ENCODE peak calls at places on chromosomes 13 and 19, in seven cellular contexts. X, I, T, Q, N, D and O are unnamed samples.

GRCh38 chr19:1241417-1242095 is at the start of gene ATP5F1D:
- DNase-seq in Q (peak; percentile 94), N (peak; percentile 92), I (peak; percentile 96), X (peak; percentile 98), T (peak; percentile 94), D (peak; percentile 97), O (no peak)

GRCh38 chr13:48976677-48977625 is 1.2 kb downstream of the FNDC3A start:
- DNase-seq in T (peak; percentile 32), N (peak; percentile 3), X (no peak), I (no peak), D (no peak), Q (no peak), O (no peak)

GRCh38 chr13:35953537-35954206 is 177.5 kb downstream of the DCLK1 start:
- DNase-seq in X (peak; percentile 64), Q (peak; percentile 90), T (peak; percentile 95), D (peak; percentile 89), N (peak; percentile 76), I (peak; percentile 73), O (no peak)

GRCh38 chr13:80196756-80197155 is 144.2 kb downstream of the SPRY2 start:
- DNase-seq in X (no peak), T (no peak), Q (no peak), I (no peak), D (no peak), N (peak; percentile 51), O (no peak)

GRCh38 chr13:59996461-59996860 is 167.3 kb downstream of the DIAPH3 start:
- DNase-seq in N (no peak), X (no peak), T (no peak), I (no peak), D (no peak), Q (no peak), O (no peak)

GRCh38 chr19:2061936-2062729 is 11.1 kb upstream of the MKNK2 start:
- DNase-seq in N (no peak), I (no peak), D (no peak), X (peak; percentile 75), Q (no peak), T (peak; percentile 33), O (no peak)

GRCh38 chr13:110497003-110497402 is 64.5 kb downstream of the RAB20 start:
- DNase-seq in X (no peak), Q (no peak), D (no peak), T (no peak), N (no peak), I (no peak), O (no peak)

GRCh38 chr13:110820311-110820710 is 94.6 kb downstream of the ANKRD10 start:
- DNase-seq in T (no peak), Q (no peak), X (no peak), I (no peak), N (no peak), D (no peak), O (no peak)

GRCh38 chr13:21661097-21661496 is 9.8 kb upstream of the FGF9 start:
- DNase-seq in X (no peak), Q (no peak), N (no peak), I (no peak), D (no peak), T (no peak), O (no peak)

GRCh38 chr19:1136201-1136600 is 32.4 kb downstream of the GPX4 start:
- DNase-seq in X (no peak), I (no peak), Q (no peak), N (no peak), T (no peak), D (no peak), O (no peak)

GRCh38 chr19:10344780-10345179 is 5.4 kb upstream of the ICAM3 start:
- DNase-seq in X (no peak), I (no peak), D (peak; percentile 72), N (no peak), T (no peak), Q (no peak), O (no peak)

GRCh38 chr19:3434630-3435553 is 45.4 kb downstream of the SMIM24 start:
- DNase-seq in T (peak; percentile 94), I (peak; percentile 96), N (peak; percentile 90), Q (peak; percentile 97), X (peak; percentile 98), D (peak; percentile 98), O (peak; percentile 41)

GRCh38 chr19:14474827-14475226 is 327 bp downstream of the PTGER1 start:
- DNase-seq in I (no peak), D (no peak), N (no peak), T (no peak), X (no peak), Q (no peak), O (no peak)

GRCh38 chr13:112912726-112913440 is 56.1 kb upstream of the MCF2L start:
- DNase-seq in I (no peak), D (no peak), T (no peak), X (no peak), N (no peak), Q (no peak), O (no peak)

GRCh38 chr19:39112338-39112890 is 13.2 kb upstream of the PAK4 start:
- DNase-seq in I (no peak), X (no peak), N (peak; percentile 87), D (no peak), Q (no peak), T (no peak), O (peak; percentile 56)

GRCh38 chr13:94716016-94716415 is 3.7 kb upstream of the SOX21 start:
- DNase-seq in D (no peak), I (no peak), N (peak; percentile 56), X (no peak), Q (no peak), T (no peak), O (no peak)

GRCh38 chr19:49442354-49442753 is 1.0 kb upstream of the SLC17A7 start:
- DNase-seq in I (peak; percentile 45), X (no peak), T (no peak), N (peak; percentile 20), D (peak; percentile 79), Q (peak; percentile 44), O (no peak)

GRCh38 chr19:11548315-11548700 is 9.7 kb downstream of the CNN1 start:
- DNase-seq in D (no peak), I (no peak), X (no peak), T (no peak), Q (no peak), N (no peak), O (no peak)

GRCh38 chr19:35074426-35075201 is 33.1 kb downstream of the HPN start:
- DNase-seq in Q (no peak), T (no peak), N (no peak), D (no peak), I (no peak), X (no peak), O (no peak)

DNA sequence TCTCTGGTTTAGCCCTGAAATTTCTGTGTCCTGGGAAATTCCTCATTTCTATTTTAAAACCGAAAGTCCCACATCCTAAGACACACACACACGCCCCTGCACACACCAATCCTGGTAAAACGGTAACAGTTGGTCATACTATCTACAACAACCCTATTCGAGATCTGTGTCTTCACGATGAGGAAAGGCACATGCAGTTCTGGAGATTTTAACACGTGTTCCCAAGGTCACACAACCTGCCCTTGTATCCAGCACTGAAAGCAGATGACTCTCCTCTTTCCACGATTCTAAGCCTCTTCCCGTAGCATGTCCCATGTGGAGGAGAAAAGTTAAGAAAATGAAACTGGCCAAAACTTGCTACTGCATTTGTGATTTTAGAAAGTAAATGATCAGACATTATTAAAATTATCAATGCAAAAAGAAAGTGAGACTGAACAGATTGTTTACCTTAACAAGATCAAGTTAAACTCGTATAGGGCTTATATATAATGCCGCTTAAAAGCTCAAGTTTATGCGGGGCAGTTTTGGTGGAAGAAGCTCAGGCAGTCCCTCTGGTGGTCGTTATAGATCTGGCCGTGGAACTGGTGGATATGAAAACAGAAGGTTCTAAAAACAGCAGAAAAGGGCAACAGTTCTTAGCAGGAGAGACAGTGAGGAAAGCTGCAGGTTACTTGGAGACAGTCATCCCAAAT is 32.7 kb downstream of the VSTM1 start:
- DNase-seq in I (no peak), Q (no peak), D (no peak), T (peak; percentile 51), N (peak; percentile 72), X (no peak), O (no peak)
- TF ChIP-seq CTCF in I (peak; percentile 40), Q (peak; percentile 32), D (no peak), T (peak; percentile 77), N (peak; percentile 90), X (peak; percentile 35), O (peak; percentile 28)

DNA sequence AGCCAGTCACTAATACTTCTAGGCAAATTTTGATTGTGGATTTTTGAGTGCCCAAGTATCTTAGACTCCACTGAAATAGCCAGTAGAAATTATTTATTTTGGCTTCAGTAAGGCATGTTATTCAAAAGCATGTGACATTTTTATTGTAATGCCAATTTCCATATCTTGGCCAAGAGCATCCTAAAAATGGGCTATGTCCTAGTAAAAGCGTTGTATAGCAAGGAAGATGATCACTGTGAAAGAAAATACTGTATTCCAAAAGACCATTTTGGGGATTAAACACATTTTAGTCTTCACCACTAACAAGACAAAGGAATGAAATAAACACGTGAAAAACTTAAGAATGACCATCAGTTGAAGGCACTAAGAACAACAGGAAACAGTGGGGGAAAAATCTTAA is 149.1 kb downstream of the NUFIP1 start:
- DNase-seq in I (no peak), D (no peak), Q (no peak), N (no peak), X (no peak), T (peak; percentile 67), O (no peak)
- H3K4me3 ChIP-seq in I (no peak overlapping the region), D (no peak overlapping the region), Q (no peak overlapping the region), N (no peak overlapping the region), X (no peak overlapping the region), T (no peak overlapping the region), O (no peak overlapping the region)

GRCh38 chr19:13152854-13153626 is 2.8 kb downstream of the IER2 start:
- DNase-seq in D (peak; percentile 97), T (peak; percentile 96), X (peak; percentile 96), I (peak; percentile 94), Q (peak; percentile 97), N (peak; percentile 98), O (no peak)
- TF ChIP-seq CTCF in D (no peak), T (no peak), X (no peak), I (peak; percentile 30), Q (peak; percentile 34), N (peak; percentile 41), O (peak; percentile 2)

GRCh38 chr19:23392706-23393105 is 2.6 kb downstream of the ZNF91 start:
- DNase-seq in Q (no peak), N (peak; percentile 22), X (no peak), T (no peak), D (no peak), I (no peak), O (no peak)
- H3K4me3 ChIP-seq in Q (no peak overlapping the region), N (peak overlapping the region; percentile 92), X (no peak overlapping the region), T (no peak overlapping the region), D (no peak overlapping the region), I (peak overlapping the region; percentile 86), O (no peak overlapping the region)

DNA sequence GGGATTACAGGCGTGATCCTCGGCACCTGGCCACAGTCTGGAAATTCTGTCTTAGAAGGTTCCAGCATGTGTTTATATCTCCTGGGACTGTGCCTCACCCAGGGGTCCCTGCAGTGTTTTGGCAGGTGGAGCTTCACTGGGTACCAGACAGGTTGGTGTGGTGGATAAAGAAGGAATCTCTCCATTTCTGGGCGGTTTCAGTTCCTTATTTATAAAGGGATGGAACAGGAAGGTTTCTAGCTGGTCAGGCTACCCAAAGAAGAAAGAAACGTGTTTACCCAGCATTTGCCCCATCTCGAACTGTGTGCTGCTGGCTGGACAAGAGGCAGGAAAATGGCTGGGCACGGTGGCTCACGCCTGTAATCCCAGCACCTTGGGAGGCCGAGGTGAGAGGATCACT is 9.8 kb downstream of the PNPLA6 start:
- DNase-seq in T (no peak), D (no peak), Q (no peak), N (no peak), I (no peak), X (peak; percentile 29), O (no peak)
- TF ChIP-seq CTCF in T (no peak), D (no peak), Q (no peak), N (no peak), I (no peak), X (no peak), O (no peak)